ENCODE peak calls at places on chromosomes 5 and 9, in six cellular contexts. G is stromal cell of bone marrow, D is A172, M is NCI-H345, F is BJ, Q is RWPE1. T is an unnamed sample.

GRCh38 chr9:134055981-134056461 is 11.8 kb downstream of the BRD3 start:
- DNase-seq in Q (peak; percentile 97), D (peak; percentile 93), G (peak; percentile 58), F (peak; percentile 58), M (no peak), T (no peak)

GRCh38 chr9:112012026-112012902 is 115.7 kb downstream of the UGCG start:
- DNase-seq in G (peak; percentile 93), M (no peak), D (peak; percentile 96), F (peak; percentile 69), Q (peak; percentile 93), T (peak; percentile 61)

GRCh38 chr5:138966236-138966985 is 91.3 kb upstream of the LRRTM2 start:
- DNase-seq in M (no peak), F (no peak), G (no peak), D (no peak), Q (no peak), T (no peak)

GRCh38 chr5:42583322-42583721 is 160.1 kb downstream of the GHR start:
- DNase-seq in F (no peak), D (peak; percentile 64), Q (peak; percentile 71), M (peak; percentile 3), G (peak; percentile 40), T (no peak)

GRCh38 chr9:113310538-113310937 is 7.4 kb upstream of the RNF183 start:
- DNase-seq in M (no peak), F (no peak), Q (no peak), G (no peak), D (no peak), T (no peak)

GRCh38 chr5:125316386-125316785 is 569.9 kb upstream of the ZNF608 start:
- DNase-seq in M (no peak), G (no peak), Q (no peak), F (no peak), D (no peak), T (no peak)

GRCh38 chr9:101705135-101705661 is 33.2 kb downstream of the GRIN3A start:
- DNase-seq in Q (no peak), D (peak; percentile 30), F (no peak), M (no peak), G (no peak), T (no peak)

GRCh38 chr9:69253057-69253456 is 72.0 kb upstream of the ENTREP1 start:
- DNase-seq in D (no peak), G (no peak), F (peak; percentile 9), Q (peak; percentile 81), M (no peak), T (no peak)

GRCh38 chr5:172284275-172284971 is 859 bp upstream of the UBTD2 start:
- DNase-seq in F (no peak), M (no peak), G (no peak), D (peak; percentile 43), Q (peak; percentile 31), T (no peak)

GRCh38 chr9:18438300-18438925 is 35.5 kb upstream of the ADAMTSL1 start:
- DNase-seq in G (no peak), F (no peak), M (no peak), D (no peak), Q (no peak), T (no peak)

GRCh38 chr5:138653502-138653901 is 78.3 kb upstream of the HSPA9 start:
- DNase-seq in Q (peak; percentile 30), D (peak; percentile 69), F (no peak), M (no peak), G (no peak), T (no peak)

GRCh38 chr9:2979893-2980292 is 136.0 kb upstream of the PUM3 start:
- DNase-seq in F (no peak), D (no peak), Q (no peak), M (no peak), G (no peak), T (no peak)

GRCh38 chr5:132782101-132782500 is 5.1 kb upstream of the SEPTIN8 start:
- DNase-seq in G (no peak), F (no peak), M (no peak), D (peak; percentile 56), Q (peak; percentile 57), T (peak; percentile 43)

GRCh38 chr5:78601622-78602314 is 46.8 kb downstream of the LHFPL2 start:
- DNase-seq in D (peak; percentile 60), F (no peak), G (no peak), M (no peak), Q (no peak), T (no peak)

GRCh38 chr5:181283347-181283746 is 22.4 kb upstream of the TRIM52 start:
- DNase-seq in G (no peak), D (no peak), Q (no peak), M (no peak), F (no peak), T (no peak)

GRCh38 chr5:68533571-68534051 is 318.1 kb downstream of the PIK3R1 start:
- DNase-seq in G (no peak), Q (no peak), F (no peak), M (peak; percentile 76), D (no peak), T (no peak)

GRCh38 chr9:4620881-4621555 is 41.1 kb upstream of the PLPP6 start:
- DNase-seq in Q (no peak), D (no peak), G (peak; percentile 43), M (no peak), F (no peak), T (no peak)

GRCh38 chr9:85960688-85961093 is 19.7 kb downstream of the NAA35 start:
- DNase-seq in G (no peak), D (no peak), M (peak; percentile 26), F (no peak), Q (no peak), T (no peak)

GRCh38 chr5:152332696-152333095 is 72.4 kb downstream of the NMUR2 start:
- DNase-seq in M (peak; percentile 72), Q (no peak), D (no peak), F (no peak), G (no peak), T (no peak)

GRCh38 chr5:151068571-151069197 is 12.2 kb downstream of the TNIP1 start:
- DNase-seq in F (no peak), Q (no peak), D (peak; percentile 81), M (peak; percentile 49), G (no peak), T (no peak)

GRCh38 chr5:150491876-150492275 is 16.1 kb upstream of the NDST1 start:
- DNase-seq in G (no peak), F (no peak), M (no peak), D (no peak), Q (no peak), T (no peak)

GRCh38 chr5:168528521-168529360 is at the start of gene FBLL1:
- DNase-seq in M (peak; percentile 79), D (no peak), F (no peak), G (no peak), Q (peak; percentile 31), T (no peak)

GRCh38 chr5:108046955-108047670 is 334.8 kb downstream of the FBXL17 start:
- DNase-seq in D (no peak), F (no peak), Q (no peak), M (peak; percentile 1), G (no peak), T (no peak)

GRCh38 chr5:150347003-150347402 is 10.5 kb upstream of the TCOF1 start:
- DNase-seq in M (no peak), G (no peak), D (no peak), F (no peak), Q (no peak), T (no peak)

GRCh38 chr5:88556415-88556814 is 287.8 kb upstream of the TMEM161B start:
- DNase-seq in F (no peak), G (no peak), Q (no peak), D (no peak), M (no peak), T (no peak)

GRCh38 chr5:1093361-1093760 is 18.5 kb downstream of the SLC12A7 start:
- DNase-seq in F (no peak), Q (peak; percentile 36), G (no peak), M (no peak), D (no peak), T (no peak)

GRCh38 chr9:95509851-95510529 is 6.8 kb downstream of the PTCH1 start:
- DNase-seq in F (no peak), G (no peak), M (peak; percentile 62), Q (no peak), D (peak; percentile 12), T (no peak)

GRCh38 chr5:173486826-173487225 is 129.6 kb downstream of the BOD1 start:
- DNase-seq in G (no peak), Q (no peak), M (no peak), F (no peak), D (no peak), T (no peak)

GRCh38 chr5:143126121-143127019 is 277.1 kb downstream of the NR3C1 start:
- DNase-seq in M (no peak), D (no peak), Q (no peak), F (no peak), G (no peak), T (no peak)

GRCh38 chr9:115250646-115251045 is 132.7 kb upstream of the TNC start:
- DNase-seq in M (no peak), G (peak; percentile 75), D (peak; percentile 85), Q (peak; percentile 98), F (peak; percentile 86), T (no peak)

GRCh38 chr9:129107651-129108050 is 2.9 kb downstream of the CRAT start:
- DNase-seq in Q (no peak), F (no peak), D (no peak), M (no peak), G (no peak), T (no peak)

GRCh38 chr9:127076860-127077657 is 45.4 kb downstream of the ANGPTL2 start:
- DNase-seq in M (no peak), D (no peak), F (no peak), Q (no peak), G (no peak), T (no peak)

GRCh38 chr5:125870271-125870670 is 552.9 kb upstream of the GRAMD2B start:
- DNase-seq in Q (no peak), M (no peak), D (no peak), G (peak; percentile 25), F (peak; percentile 13), T (no peak)

GRCh38 chr9:21681641-21682040 is 120.8 kb upstream of the MTAP start:
- DNase-seq in F (peak; percentile 70), G (peak; percentile 84), Q (no peak), D (no peak), M (no peak), T (no peak)

GRCh38 chr5:53478411-53479044 is 1.9 kb upstream of the FST start:
- DNase-seq in Q (peak; percentile 64), D (peak; percentile 64), M (peak; percentile 85), F (no peak), G (peak; percentile 41), T (no peak)

GRCh38 chr5:67003373-67003905 is 193.2 kb downstream of the CD180 start:
- DNase-seq in M (no peak), G (no peak), F (no peak), Q (no peak), D (no peak), T (no peak)

GRCh38 chr5:77339491-77339890 is 129.0 kb downstream of the PDE8B start:
- DNase-seq in Q (no peak), M (no peak), F (no peak), G (no peak), D (no peak), T (no peak)

GRCh38 chr5:18010053-18010452 is 375.8 kb downstream of the TAF11L14 start:
- DNase-seq in Q (no peak), G (no peak), M (no peak), D (no peak), F (no peak), T (no peak)

T was measured in GDM1.